ENCODE peak calls at places on chromosomes 11 and 22, in ten cellular contexts. One of them, this sample, is unnamed.
A peak's percentile ranks its signal among the peaks of the same experiment; 100 is the strongest.

GRCh38 chr11:100789500-100789899 is 102.4 kb downstream of the ARHGAP42 start:
- DNase-seq in lower leg skin: peak; percentile 60
- DNase-seq in transverse colon: peak; percentile 47
- DNase-seq in stomach: no peak
- DNase-seq in HepG2: peak; percentile 12
- DNase-seq in suprapubic skin: no peak
- DNase-seq in uterus: peak; percentile 23
- DNase-seq in body of pancreas: peak; percentile 50
- DNase-seq in endothelial cell of umbilical vein: no peak
- DNase-seq in NB4: peak; percentile 15
- DNase-seq in this sample: no peak

GRCh38 chr11:70567680-70568503 is 169.6 kb downstream of the CTTN start:
- DNase-seq in HepG2: no peak
- DNase-seq in body of pancreas: no peak
- DNase-seq in endothelial cell of umbilical vein: no peak
- DNase-seq in transverse colon: peak; percentile 74
- DNase-seq in lower leg skin: peak; percentile 28
- DNase-seq in NB4: peak; percentile 37
- DNase-seq in suprapubic skin: no peak
- DNase-seq in stomach: no peak
- DNase-seq in uterus: peak; percentile 20
- DNase-seq in this sample: peak; percentile 57

GRCh38 chr11:115931684-115932083 is 427.5 kb upstream of the CADM1 start:
- DNase-seq in uterus: no peak
- DNase-seq in endothelial cell of umbilical vein: no peak
- DNase-seq in transverse colon: no peak
- DNase-seq in NB4: no peak
- DNase-seq in body of pancreas: no peak
- DNase-seq in lower leg skin: no peak
- DNase-seq in HepG2: no peak
- DNase-seq in suprapubic skin: no peak
- DNase-seq in stomach: no peak
- DNase-seq in this sample: no peak

GRCh38 chr11:126112547-126112946 is 49.9 kb upstream of the CDON start:
- DNase-seq in NB4: no peak
- DNase-seq in stomach: no peak
- DNase-seq in body of pancreas: no peak
- DNase-seq in suprapubic skin: peak; percentile 92
- DNase-seq in endothelial cell of umbilical vein: no peak
- DNase-seq in uterus: peak; percentile 57
- DNase-seq in transverse colon: no peak
- DNase-seq in lower leg skin: peak; percentile 53
- DNase-seq in HepG2: no peak
- DNase-seq in this sample: no peak

GRCh38 chr11:32015435-32015834 is 75.4 kb upstream of the RCN1 start:
- DNase-seq in transverse colon: no peak
- DNase-seq in uterus: no peak
- DNase-seq in NB4: no peak
- DNase-seq in suprapubic skin: no peak
- DNase-seq in endothelial cell of umbilical vein: no peak
- DNase-seq in lower leg skin: no peak
- DNase-seq in stomach: no peak
- DNase-seq in HepG2: no peak
- DNase-seq in body of pancreas: no peak
- DNase-seq in this sample: no peak

GRCh38 chr11:46216040-46216764 is 61.3 kb upstream of the CREB3L1 start:
- DNase-seq in uterus: no peak
- DNase-seq in NB4: no peak
- DNase-seq in transverse colon: no peak
- DNase-seq in suprapubic skin: no peak
- DNase-seq in endothelial cell of umbilical vein: no peak
- DNase-seq in body of pancreas: no peak
- DNase-seq in lower leg skin: no peak
- DNase-seq in HepG2: no peak
- DNase-seq in stomach: peak; percentile 40
- DNase-seq in this sample: no peak

GRCh38 chr11:8728566-8728965 is 46.0 kb downstream of the RPL27A start:
- DNase-seq in suprapubic skin: no peak
- DNase-seq in lower leg skin: no peak
- DNase-seq in stomach: no peak
- DNase-seq in HepG2: no peak
- DNase-seq in NB4: peak; percentile 29
- DNase-seq in transverse colon: no peak
- DNase-seq in body of pancreas: no peak
- DNase-seq in endothelial cell of umbilical vein: no peak
- DNase-seq in uterus: peak; percentile 55
- DNase-seq in this sample: no peak

GRCh38 chr22:26968873-26969272 is 311.5 kb downstream of the MIAT start:
- DNase-seq in endothelial cell of umbilical vein: no peak
- DNase-seq in suprapubic skin: no peak
- DNase-seq in uterus: no peak
- DNase-seq in NB4: no peak
- DNase-seq in body of pancreas: no peak
- DNase-seq in HepG2: no peak
- DNase-seq in lower leg skin: no peak
- DNase-seq in stomach: no peak
- DNase-seq in transverse colon: no peak
- DNase-seq in this sample: no peak

GRCh38 chr22:44026066-44026629 is 2.0 kb downstream of the PARVB start:
- DNase-seq in lower leg skin: no peak
- DNase-seq in stomach: no peak
- DNase-seq in HepG2: no peak
- DNase-seq in transverse colon: no peak
- DNase-seq in NB4: no peak
- DNase-seq in body of pancreas: no peak
- DNase-seq in suprapubic skin: no peak
- DNase-seq in endothelial cell of umbilical vein: peak; percentile 68
- DNase-seq in uterus: no peak
- DNase-seq in this sample: no peak

GRCh38 chr22:44026630-44027511 is 2.8 kb downstream of the PARVB start:
- DNase-seq in endothelial cell of umbilical vein: peak; percentile 88
- DNase-seq in stomach: peak; percentile 70
- DNase-seq in transverse colon: peak; percentile 87
- DNase-seq in lower leg skin: peak; percentile 85
- DNase-seq in NB4: peak; percentile 91
- DNase-seq in HepG2: no peak
- DNase-seq in suprapubic skin: peak; percentile 90
- DNase-seq in uterus: peak; percentile 38
- DNase-seq in body of pancreas: peak; percentile 42
- DNase-seq in this sample: no peak

GRCh38 chr22:44024288-44024908 is at the start of gene PARVB:
- DNase-seq in suprapubic skin: no peak
- DNase-seq in stomach: no peak
- DNase-seq in NB4: peak; percentile 55
- DNase-seq in endothelial cell of umbilical vein: no peak
- DNase-seq in transverse colon: peak; percentile 17
- DNase-seq in body of pancreas: no peak
- DNase-seq in HepG2: no peak
- DNase-seq in lower leg skin: no peak
- DNase-seq in uterus: peak; percentile 26
- DNase-seq in this sample: no peak

GRCh38 chr22:44023404-44024287 is 456 bp upstream of the PARVB start:
- DNase-seq in uterus: peak; percentile 42
- DNase-seq in lower leg skin: no peak
- DNase-seq in stomach: peak; percentile 54
- DNase-seq in endothelial cell of umbilical vein: peak; percentile 51
- DNase-seq in transverse colon: peak; percentile 50
- DNase-seq in body of pancreas: peak; percentile 34
- DNase-seq in suprapubic skin: no peak
- DNase-seq in NB4: peak; percentile 71
- DNase-seq in HepG2: no peak
- DNase-seq in this sample: no peak

DNA sequence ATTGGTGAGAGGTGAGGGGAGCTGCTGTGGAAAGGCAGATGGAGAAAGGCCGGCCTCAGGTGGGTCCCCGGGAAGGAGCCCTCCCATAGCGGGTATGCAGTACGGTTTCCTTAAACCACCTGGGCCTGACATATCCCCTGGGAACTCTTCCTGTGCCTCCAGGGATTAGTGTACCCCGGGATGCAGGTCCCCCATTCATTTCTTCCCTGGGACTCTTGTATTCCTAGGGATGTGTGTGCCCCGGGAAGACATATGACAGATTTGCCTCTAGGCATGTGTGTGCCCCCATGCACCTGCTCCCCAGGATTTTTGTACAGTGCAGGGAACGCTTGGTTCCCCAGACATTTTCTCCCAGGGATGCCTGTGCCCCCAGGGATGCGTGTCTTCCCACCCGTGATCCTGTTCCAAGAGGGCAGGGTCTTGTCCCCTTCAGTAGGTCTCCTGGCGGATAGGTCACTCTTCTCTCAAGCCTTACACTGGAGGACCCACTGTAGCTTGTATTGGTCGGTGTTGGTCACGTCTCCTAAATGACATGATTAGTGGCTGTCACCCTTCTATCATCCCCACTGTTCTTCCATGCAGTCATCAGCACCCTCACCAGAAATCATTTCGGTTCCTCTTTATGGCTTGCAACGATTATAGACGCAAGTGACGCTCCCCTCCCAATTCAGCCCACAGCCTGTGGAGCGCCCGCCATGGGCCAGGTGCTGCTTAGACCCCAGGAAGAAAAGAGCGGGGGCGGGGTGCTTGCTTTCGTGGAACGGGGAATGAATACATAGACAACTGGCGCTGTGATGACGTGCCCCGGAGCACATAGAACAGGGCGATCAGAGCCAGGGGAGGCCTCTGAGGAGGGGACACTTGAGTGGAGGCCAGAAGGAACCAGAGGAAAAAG is 1.3 kb downstream of the PARVB start:
- DNase-seq in HepG2: no peak
- DNase-seq in transverse colon: peak; percentile 83
- DNase-seq in body of pancreas: no peak
- DNase-seq in uterus: no peak
- DNase-seq in stomach: peak; percentile 45
- DNase-seq in lower leg skin: peak; percentile 38
- DNase-seq in suprapubic skin: no peak
- DNase-seq in endothelial cell of umbilical vein: peak; percentile 21
- DNase-seq in NB4: peak; percentile 79
- DNase-seq in this sample: no peak
- TF ChIP-seq POLR2A in HepG2: no peak
- TF ChIP-seq POLR2A in transverse colon: peak; percentile 47
- TF ChIP-seq POLR2A in body of pancreas: no peak
- TF ChIP-seq POLR2A in uterus: no peak
- TF ChIP-seq POLR2A in stomach: no peak
- TF ChIP-seq POLR2A in lower leg skin: no peak
- TF ChIP-seq POLR2A in suprapubic skin: no peak
- TF ChIP-seq POLR2A in endothelial cell of umbilical vein: no peak
- TF ChIP-seq POLR2A in NB4: no peak
- TF ChIP-seq POLR2A in this sample: no peak

DNA sequence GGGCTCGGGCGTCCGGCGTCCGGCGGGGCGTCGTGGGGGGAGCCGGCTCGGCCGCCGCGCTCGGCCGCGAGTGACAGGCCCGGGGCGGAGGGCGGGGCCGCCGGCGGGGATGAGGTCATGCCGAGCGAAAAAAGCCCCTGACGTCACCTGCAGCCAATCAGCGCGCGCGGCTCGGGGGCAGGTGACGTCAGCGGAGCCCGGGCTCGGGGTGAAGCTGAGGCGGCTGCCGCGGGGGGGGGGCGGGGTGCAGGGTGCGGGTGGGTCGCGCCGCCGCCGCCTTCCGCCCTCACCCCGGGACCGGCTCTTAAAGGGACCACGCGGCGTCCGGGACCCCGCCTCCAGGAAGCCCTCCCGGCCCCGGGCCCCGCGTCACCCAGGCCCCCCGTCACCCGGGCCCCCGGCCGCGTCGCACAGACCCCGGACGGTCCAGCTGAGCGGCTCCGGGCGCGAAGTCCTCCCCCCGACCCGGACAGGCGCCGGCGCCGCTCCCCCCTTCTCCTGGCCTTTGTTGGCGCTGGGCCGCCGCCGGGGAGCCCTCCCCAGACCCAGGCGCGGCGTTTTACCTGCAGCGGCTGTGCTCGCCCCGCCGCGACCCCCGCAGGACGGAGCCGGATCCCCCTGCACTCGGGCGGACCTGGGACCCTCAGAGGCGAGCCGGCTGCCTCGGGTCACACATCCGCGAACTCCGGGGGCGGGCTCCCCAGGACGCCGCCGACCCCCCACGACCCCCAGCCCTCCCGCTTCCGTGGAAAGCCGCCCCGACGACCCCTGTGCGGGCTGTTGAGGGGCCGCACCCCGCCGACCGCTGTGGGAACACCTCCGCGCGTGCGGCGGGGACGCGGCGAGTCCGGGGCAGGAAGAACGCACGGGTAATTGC is at the start of gene DUSP8:
- DNase-seq in stomach: peak; percentile 94
- DNase-seq in HepG2: peak; percentile 46
- DNase-seq in suprapubic skin: peak; percentile 94
- DNase-seq in lower leg skin: peak; percentile 76
- DNase-seq in transverse colon: peak; percentile 95
- DNase-seq in endothelial cell of umbilical vein: peak; percentile 80
- DNase-seq in uterus: peak; percentile 91
- DNase-seq in body of pancreas: peak; percentile 97
- DNase-seq in NB4: no peak
- DNase-seq in this sample: peak; percentile 97
- TF ChIP-seq POLR2A in stomach: no peak
- TF ChIP-seq POLR2A in HepG2: no peak
- TF ChIP-seq POLR2A in suprapubic skin: no peak
- TF ChIP-seq POLR2A in lower leg skin: no peak
- TF ChIP-seq POLR2A in transverse colon: peak; percentile 46
- TF ChIP-seq POLR2A in endothelial cell of umbilical vein: no peak
- TF ChIP-seq POLR2A in uterus: peak; percentile 76
- TF ChIP-seq POLR2A in body of pancreas: peak; percentile 78
- TF ChIP-seq POLR2A in NB4: no peak
- TF ChIP-seq POLR2A in this sample: peak; percentile 45

GRCh38 chr11:94583885-94584500 is 16.8 kb downstream of the PIWIL4 start:
- DNase-seq in HepG2: no peak
- DNase-seq in transverse colon: no peak
- DNase-seq in suprapubic skin: no peak
- DNase-seq in stomach: no peak
- DNase-seq in NB4: peak; percentile 40
- DNase-seq in uterus: no peak
- DNase-seq in body of pancreas: no peak
- DNase-seq in endothelial cell of umbilical vein: no peak
- DNase-seq in lower leg skin: no peak
- DNase-seq in this sample: no peak
- TF ChIP-seq POLR2A in HepG2: no peak
- TF ChIP-seq POLR2A in transverse colon: no peak
- TF ChIP-seq POLR2A in suprapubic skin: no peak
- TF ChIP-seq POLR2A in stomach: no peak
- TF ChIP-seq POLR2A in NB4: no peak
- TF ChIP-seq POLR2A in uterus: no peak
- TF ChIP-seq POLR2A in body of pancreas: no peak
- TF ChIP-seq POLR2A in endothelial cell of umbilical vein: no peak
- TF ChIP-seq POLR2A in lower leg skin: no peak
- TF ChIP-seq POLR2A in this sample: no peak

GRCh38 chr11:65417702-65418430 is 4.7 kb upstream of the NEAT1 start:
- DNase-seq in suprapubic skin: peak; percentile 83
- DNase-seq in uterus: peak; percentile 71
- DNase-seq in HepG2: no peak
- DNase-seq in lower leg skin: no peak
- DNase-seq in endothelial cell of umbilical vein: peak; percentile 26
- DNase-seq in transverse colon: peak; percentile 63
- DNase-seq in body of pancreas: peak; percentile 59
- DNase-seq in NB4: peak; percentile 29
- DNase-seq in stomach: peak; percentile 50
- DNase-seq in this sample: no peak

GRCh38 chr11:65419460-65419772 is 3.2 kb upstream of the NEAT1 start:
- DNase-seq in suprapubic skin: peak; percentile 78
- DNase-seq in endothelial cell of umbilical vein: no peak
- DNase-seq in NB4: no peak
- DNase-seq in transverse colon: peak; percentile 30
- DNase-seq in HepG2: no peak
- DNase-seq in stomach: no peak
- DNase-seq in uterus: peak; percentile 43
- DNase-seq in body of pancreas: peak; percentile 30
- DNase-seq in lower leg skin: no peak
- DNase-seq in this sample: no peak

GRCh38 chr11:65419773-65420481 is 2.7 kb upstream of the NEAT1 start:
- DNase-seq in HepG2: peak; percentile 92
- DNase-seq in body of pancreas: peak; percentile 97
- DNase-seq in stomach: peak; percentile 95
- DNase-seq in lower leg skin: peak; percentile 97
- DNase-seq in transverse colon: peak; percentile 94
- DNase-seq in uterus: peak; percentile 90
- DNase-seq in suprapubic skin: peak; percentile 97
- DNase-seq in endothelial cell of umbilical vein: peak; percentile 92
- DNase-seq in NB4: peak; percentile 65
- DNase-seq in this sample: peak; percentile 30

GRCh38 chr11:65418431-65418680 is 4.2 kb upstream of the NEAT1 start:
- DNase-seq in uterus: no peak
- DNase-seq in HepG2: no peak
- DNase-seq in endothelial cell of umbilical vein: no peak
- DNase-seq in body of pancreas: no peak
- DNase-seq in suprapubic skin: no peak
- DNase-seq in transverse colon: no peak
- DNase-seq in lower leg skin: no peak
- DNase-seq in NB4: no peak
- DNase-seq in stomach: no peak
- DNase-seq in this sample: no peak

DNA sequence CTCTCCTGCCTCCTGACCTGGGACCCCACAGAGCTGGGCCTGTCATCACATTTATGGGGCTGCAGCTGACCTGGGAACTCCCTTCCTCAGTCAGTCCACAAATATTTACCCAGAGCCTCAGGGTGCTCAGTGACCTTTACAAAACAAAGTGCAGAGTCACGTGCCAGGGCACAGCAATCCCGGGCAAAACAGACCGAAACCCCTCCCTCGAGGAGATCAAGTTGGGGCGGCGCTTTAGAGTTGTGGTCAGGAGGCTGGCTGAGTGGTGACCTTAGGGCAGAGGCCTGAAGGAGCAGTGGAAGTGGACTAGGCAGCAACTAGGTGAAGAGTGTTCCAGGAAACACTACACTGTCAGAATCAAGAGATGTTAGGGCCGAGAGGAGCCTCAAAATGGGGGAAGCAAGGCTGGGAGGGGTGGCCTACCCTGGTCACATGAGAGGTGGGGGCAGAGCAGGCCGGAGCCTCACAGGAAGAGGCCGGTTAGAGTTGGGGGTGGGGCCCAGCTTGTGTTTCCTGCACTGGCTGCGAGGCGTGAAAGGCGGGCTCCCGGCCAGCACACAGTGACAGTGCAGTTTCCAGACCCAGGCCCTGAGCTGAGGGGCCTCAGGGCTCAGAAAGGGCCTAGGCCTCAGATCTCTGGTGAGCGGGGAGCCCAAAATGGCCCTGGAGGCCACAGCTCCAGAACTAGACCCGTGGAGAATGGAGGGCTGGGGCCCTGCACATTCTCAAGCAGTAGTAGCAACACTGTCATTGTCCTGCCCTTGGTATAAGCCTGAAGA is 3.7 kb upstream of the NEAT1 start:
- DNase-seq in lower leg skin: peak; percentile 96
- DNase-seq in transverse colon: peak; percentile 97
- DNase-seq in uterus: peak; percentile 96
- DNase-seq in body of pancreas: peak; percentile 98
- DNase-seq in endothelial cell of umbilical vein: peak; percentile 97
- DNase-seq in NB4: peak; percentile 99
- DNase-seq in HepG2: peak; percentile 99
- DNase-seq in suprapubic skin: peak; percentile 99
- DNase-seq in stomach: peak; percentile 96
- DNase-seq in this sample: peak; percentile 61
- TF ChIP-seq POLR2A in lower leg skin: no peak
- TF ChIP-seq POLR2A in transverse colon: peak; percentile 86
- TF ChIP-seq POLR2A in uterus: peak; percentile 75
- TF ChIP-seq POLR2A in body of pancreas: no peak
- TF ChIP-seq POLR2A in endothelial cell of umbilical vein: no peak
- TF ChIP-seq POLR2A in NB4: peak; percentile 38
- TF ChIP-seq POLR2A in HepG2: peak; percentile 92
- TF ChIP-seq POLR2A in suprapubic skin: peak; percentile 5
- TF ChIP-seq POLR2A in stomach: no peak
- TF ChIP-seq POLR2A in this sample: no peak

This sample was measured in H54.